ENCODE peak calls at places on chromosomes 2 and 18, in seven cellular contexts. One of them, this sample, is unnamed.

GRCh38 chr18:23732439-23732838 is 43.2 kb downstream of the LAMA3 start:
- DNase-seq in tibial artery: no peak
- DNase-seq in GM13977: no peak
- DNase-seq in brain microvascular endothelial cell: no peak
- DNase-seq in GM23338: no peak
- DNase-seq in lower lobe of right lung: no peak
- DNase-seq in PC-3: no peak
- DNase-seq in this sample: no peak

GRCh38 chr2:130972410-130972809 is 120.8 kb downstream of the FAM168B start:
- DNase-seq in tibial artery: no peak
- DNase-seq in GM13977: no peak
- DNase-seq in lower lobe of right lung: no peak
- DNase-seq in brain microvascular endothelial cell: no peak
- DNase-seq in GM23338: no peak
- DNase-seq in PC-3: peak
- DNase-seq in this sample: no peak

GRCh38 chr18:78882585-78882984 is 97.0 kb upstream of the SALL3 start:
- DNase-seq in GM13977: no peak
- DNase-seq in brain microvascular endothelial cell: no peak
- DNase-seq in lower lobe of right lung: no peak
- DNase-seq in PC-3: no peak
- DNase-seq in GM23338: no peak
- DNase-seq in tibial artery: no peak
- DNase-seq in this sample: no peak

GRCh38 chr2:70498054-70498453 is 55.6 kb downstream of the TGFA start:
- DNase-seq in brain microvascular endothelial cell: no peak
- DNase-seq in PC-3: peak
- DNase-seq in tibial artery: no peak
- DNase-seq in lower lobe of right lung: no peak
- DNase-seq in GM13977: no peak
- DNase-seq in GM23338: peak
- DNase-seq in this sample: no peak

GRCh38 chr2:208466133-208466919 is 59.7 kb downstream of the PTH2R start:
- DNase-seq in PC-3: peak
- DNase-seq in tibial artery: no peak
- DNase-seq in brain microvascular endothelial cell: peak
- DNase-seq in lower lobe of right lung: no peak
- DNase-seq in GM13977: peak
- DNase-seq in GM23338: peak
- DNase-seq in this sample: no peak

GRCh38 chr2:113894156-113894743 is 4.4 kb downstream of the ACTR3 start:
- DNase-seq in brain microvascular endothelial cell: peak
- DNase-seq in lower lobe of right lung: no peak
- DNase-seq in PC-3: peak
- DNase-seq in tibial artery: no peak
- DNase-seq in GM23338: peak
- DNase-seq in GM13977: no peak
- DNase-seq in this sample: no peak

GRCh38 chr2:104866883-104867350 is 13.0 kb downstream of the POU3F3 start:
- DNase-seq in brain microvascular endothelial cell: no peak
- DNase-seq in GM23338: peak
- DNase-seq in lower lobe of right lung: no peak
- DNase-seq in PC-3: no peak
- DNase-seq in tibial artery: no peak
- DNase-seq in GM13977: peak
- DNase-seq in this sample: no peak

GRCh38 chr2:80303825-80304521 is 579 bp downstream of the LRRTM1 start:
- DNase-seq in GM13977: peak
- DNase-seq in brain microvascular endothelial cell: no peak
- DNase-seq in GM23338: peak
- DNase-seq in lower lobe of right lung: no peak
- DNase-seq in tibial artery: no peak
- DNase-seq in PC-3: no peak
- DNase-seq in this sample: no peak

GRCh38 chr2:11572996-11573395 is 39.2 kb downstream of the GREB1 start:
- DNase-seq in GM13977: no peak
- DNase-seq in lower lobe of right lung: peak
- DNase-seq in PC-3: no peak
- DNase-seq in brain microvascular endothelial cell: no peak
- DNase-seq in tibial artery: no peak
- DNase-seq in GM23338: no peak
- DNase-seq in this sample: no peak

GRCh38 chr2:198282061-198282460 is 477.7 kb downstream of the PLCL1 start:
- DNase-seq in PC-3: no peak
- DNase-seq in brain microvascular endothelial cell: no peak
- DNase-seq in GM23338: no peak
- DNase-seq in lower lobe of right lung: no peak
- DNase-seq in GM13977: no peak
- DNase-seq in tibial artery: no peak
- DNase-seq in this sample: no peak

GRCh38 chr2:97011977-97012569 is 25.7 kb upstream of the FAM178B start:
- DNase-seq in lower lobe of right lung: no peak
- DNase-seq in tibial artery: no peak
- DNase-seq in PC-3: peak
- DNase-seq in GM13977: peak
- DNase-seq in GM23338: peak
- DNase-seq in brain microvascular endothelial cell: peak
- DNase-seq in this sample: no peak

GRCh38 chr2:69683170-69683971 is 39.8 kb upstream of the AAK1 start:
- DNase-seq in lower lobe of right lung: no peak
- DNase-seq in brain microvascular endothelial cell: peak
- DNase-seq in PC-3: peak
- DNase-seq in GM23338: no peak
- DNase-seq in tibial artery: no peak
- DNase-seq in GM13977: no peak
- DNase-seq in this sample: no peak

GRCh38 chr2:211982162-211982561 is 556.4 kb downstream of the ERBB4 start:
- DNase-seq in tibial artery: no peak
- DNase-seq in PC-3: no peak
- DNase-seq in GM23338: no peak
- DNase-seq in lower lobe of right lung: no peak
- DNase-seq in brain microvascular endothelial cell: no peak
- DNase-seq in GM13977: no peak
- DNase-seq in this sample: no peak

GRCh38 chr18:59266019-59266369 is 7.3 kb downstream of the RAX start:
- DNase-seq in lower lobe of right lung: no peak
- DNase-seq in GM23338: peak
- DNase-seq in brain microvascular endothelial cell: no peak
- DNase-seq in PC-3: no peak
- DNase-seq in tibial artery: no peak
- DNase-seq in GM13977: no peak
- DNase-seq in this sample: no peak

GRCh38 chr2:46024146-46024779 is 272.9 kb upstream of the EPAS1 start:
- DNase-seq in PC-3: no peak
- DNase-seq in GM13977: no peak
- DNase-seq in GM23338: no peak
- DNase-seq in brain microvascular endothelial cell: no peak
- DNase-seq in tibial artery: no peak
- DNase-seq in lower lobe of right lung: no peak
- DNase-seq in this sample: no peak

GRCh38 chr2:240557101-240557751 is 562 bp downstream of the ANKMY1 start:
- DNase-seq in PC-3: no peak
- DNase-seq in GM23338: peak
- DNase-seq in brain microvascular endothelial cell: no peak
- DNase-seq in tibial artery: no peak
- DNase-seq in lower lobe of right lung: peak
- DNase-seq in GM13977: no peak
- DNase-seq in this sample: no peak

GRCh38 chr2:216006164-216006663 is 7.1 kb downstream of the MREG start:
- DNase-seq in PC-3: peak
- DNase-seq in lower lobe of right lung: peak
- DNase-seq in brain microvascular endothelial cell: peak
- DNase-seq in tibial artery: no peak
- DNase-seq in GM13977: no peak
- DNase-seq in GM23338: peak
- DNase-seq in this sample: no peak

GRCh38 chr2:224023188-224023587 is 15.9 kb downstream of the SERPINE2 start:
- DNase-seq in PC-3: peak
- DNase-seq in lower lobe of right lung: no peak
- DNase-seq in brain microvascular endothelial cell: peak
- DNase-seq in tibial artery: no peak
- DNase-seq in GM23338: no peak
- DNase-seq in GM13977: no peak
- DNase-seq in this sample: no peak

GRCh38 chr2:127786048-127786809 is 24.7 kb downstream of the WDR33 start:
- DNase-seq in tibial artery: no peak
- DNase-seq in brain microvascular endothelial cell: no peak
- DNase-seq in GM23338: no peak
- DNase-seq in lower lobe of right lung: no peak
- DNase-seq in PC-3: no peak
- DNase-seq in GM13977: no peak
- DNase-seq in this sample: no peak

DNA sequence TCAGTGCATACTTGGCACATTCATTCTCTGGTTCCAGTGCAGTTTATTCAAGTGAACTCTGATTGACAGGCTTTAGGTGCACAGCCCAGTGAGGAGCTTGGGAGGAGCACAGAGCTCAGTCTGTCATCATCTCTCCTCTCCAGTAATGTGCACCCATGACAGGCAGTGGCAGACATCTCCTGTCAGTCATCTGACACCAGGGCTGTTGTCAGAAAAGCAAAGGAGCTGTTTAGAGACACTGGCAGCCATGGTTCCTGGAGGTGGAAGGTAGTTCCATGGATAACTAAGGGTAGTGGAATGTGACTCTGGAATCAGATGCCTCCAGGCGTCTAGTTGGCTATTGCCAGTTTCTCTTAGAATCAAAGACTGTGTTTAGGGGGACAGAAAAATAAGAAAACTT is 308.8 kb downstream of the DCDC2C start:
- DNase-seq in brain microvascular endothelial cell: no peak
- DNase-seq in PC-3: no peak
- DNase-seq in GM13977: no peak
- DNase-seq in lower lobe of right lung: no peak
- DNase-seq in GM23338: no peak
- DNase-seq in tibial artery: no peak
- DNase-seq in this sample: no peak
- TF ChIP-seq CTCF in brain microvascular endothelial cell: no peak
- TF ChIP-seq CTCF in PC-3: no peak
- TF ChIP-seq CTCF in GM13977: no peak
- TF ChIP-seq CTCF in lower lobe of right lung: no peak
- TF ChIP-seq CTCF in GM23338: no peak
- TF ChIP-seq CTCF in tibial artery: no peak
- TF ChIP-seq CTCF in this sample: no peak

DNA sequence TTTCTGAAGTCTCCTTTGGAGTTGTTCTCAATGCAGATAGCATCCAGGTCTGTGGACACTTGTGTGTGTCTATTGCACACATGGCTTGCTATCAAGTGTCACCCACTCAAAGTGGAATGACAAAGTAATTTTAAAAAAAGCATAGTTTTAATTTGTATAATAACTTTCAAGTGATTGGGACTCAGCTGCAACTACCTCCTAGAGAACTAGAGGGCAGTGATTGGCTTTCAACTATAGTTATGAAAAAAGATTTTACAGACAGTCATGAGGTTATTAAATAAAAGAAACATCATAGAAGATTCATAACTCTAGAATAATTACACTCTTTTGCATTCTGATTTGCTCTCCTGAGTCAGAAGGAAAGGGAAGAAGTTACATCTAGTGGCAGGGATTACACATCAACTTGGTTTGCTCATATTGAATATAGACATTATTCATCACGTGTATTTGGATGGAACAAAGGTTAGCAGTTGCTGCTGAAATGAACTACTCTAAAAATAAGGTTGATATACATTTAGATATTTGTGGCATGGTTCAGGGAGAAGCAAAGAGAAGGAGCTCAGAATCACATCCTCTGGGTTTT is 4.7 kb downstream of the GPR39 start:
- DNase-seq in GM23338: no peak
- DNase-seq in brain microvascular endothelial cell: no peak
- DNase-seq in lower lobe of right lung: no peak
- DNase-seq in GM13977: no peak
- DNase-seq in tibial artery: no peak
- DNase-seq in PC-3: peak
- DNase-seq in this sample: no peak
- TF ChIP-seq CTCF in GM23338: no peak
- TF ChIP-seq CTCF in brain microvascular endothelial cell: peak
- TF ChIP-seq CTCF in lower lobe of right lung: no peak
- TF ChIP-seq CTCF in GM13977: no peak
- TF ChIP-seq CTCF in tibial artery: no peak
- TF ChIP-seq CTCF in PC-3: peak
- TF ChIP-seq CTCF in this sample: no peak

DNA sequence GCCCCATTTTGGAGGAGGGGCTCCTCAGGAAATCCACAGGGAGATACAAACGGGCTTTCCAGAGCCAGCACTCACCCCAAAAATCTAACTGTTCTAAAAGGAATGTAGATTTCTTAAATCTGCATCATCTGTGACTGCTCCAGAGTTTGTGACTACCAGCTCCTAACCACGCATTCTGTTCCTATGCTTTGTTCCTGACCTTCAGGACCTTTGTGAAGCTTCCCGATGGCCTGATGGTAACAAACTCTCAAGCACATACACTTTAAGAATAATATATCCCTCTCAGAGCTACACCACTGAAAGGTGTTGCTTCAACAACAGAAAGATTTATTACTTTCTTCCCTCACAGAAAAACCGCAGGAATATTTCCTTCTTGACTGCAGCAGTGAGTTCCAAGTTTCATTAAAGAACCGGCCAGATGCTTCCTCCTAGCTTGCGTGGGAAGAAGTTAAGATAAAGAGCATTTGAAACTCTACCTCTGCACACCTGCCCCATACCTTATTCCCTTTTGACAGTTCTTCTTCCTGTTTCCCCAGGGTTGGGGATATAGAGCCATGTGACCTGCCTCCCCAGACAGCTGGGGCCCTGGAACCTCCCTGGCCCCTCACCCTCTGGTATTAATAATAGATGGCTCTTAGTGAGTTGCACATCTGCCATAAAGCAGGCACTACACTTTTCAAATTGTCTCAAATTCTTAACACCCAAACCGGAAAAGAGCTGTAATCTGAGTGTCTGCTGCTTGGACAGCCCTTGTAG is 40.2 kb upstream of the EML4 start:
- DNase-seq in tibial artery: no peak
- DNase-seq in brain microvascular endothelial cell: no peak
- DNase-seq in GM23338: no peak
- DNase-seq in GM13977: no peak
- DNase-seq in lower lobe of right lung: no peak
- DNase-seq in PC-3: no peak
- DNase-seq in this sample: no peak
- TF ChIP-seq CTCF in tibial artery: no peak
- TF ChIP-seq CTCF in brain microvascular endothelial cell: no peak
- TF ChIP-seq CTCF in GM23338: no peak
- TF ChIP-seq CTCF in GM13977: no peak
- TF ChIP-seq CTCF in lower lobe of right lung: no peak
- TF ChIP-seq CTCF in PC-3: no peak
- TF ChIP-seq CTCF in this sample: no peak

DNA sequence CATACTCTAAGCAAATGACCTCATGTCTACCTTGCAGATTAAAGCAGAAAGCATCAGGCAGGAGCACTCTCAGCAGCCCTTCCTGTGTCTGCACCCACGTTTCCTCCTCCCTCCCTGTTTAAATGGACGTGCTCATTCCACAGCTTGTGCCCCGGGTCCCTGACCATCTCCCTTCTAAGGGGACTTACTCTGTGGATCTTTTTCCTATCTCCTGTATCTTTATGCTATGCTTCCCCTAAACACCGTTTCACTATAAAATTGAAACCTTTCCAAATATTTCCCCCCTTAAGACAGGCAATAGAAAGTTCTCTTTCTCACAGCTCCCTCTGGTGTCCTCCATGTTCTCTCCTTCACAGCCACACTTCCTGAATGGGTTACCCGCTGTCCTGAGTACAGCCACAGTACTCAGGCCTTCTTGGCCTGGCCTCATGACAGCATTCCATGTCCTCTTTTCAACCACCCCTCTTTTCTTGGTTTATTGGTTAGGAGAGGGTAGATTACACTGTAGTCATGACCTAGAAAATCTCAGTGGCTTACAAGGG is 41.1 kb downstream of the TMEM185B start:
- DNase-seq in GM13977: no peak
- DNase-seq in GM23338: no peak
- DNase-seq in brain microvascular endothelial cell: no peak
- DNase-seq in tibial artery: no peak
- DNase-seq in lower lobe of right lung: no peak
- DNase-seq in PC-3: no peak
- DNase-seq in this sample: no peak
- TF ChIP-seq CTCF in GM13977: peak
- TF ChIP-seq CTCF in GM23338: peak
- TF ChIP-seq CTCF in brain microvascular endothelial cell: peak
- TF ChIP-seq CTCF in tibial artery: no peak
- TF ChIP-seq CTCF in lower lobe of right lung: no peak
- TF ChIP-seq CTCF in PC-3: no peak
- TF ChIP-seq CTCF in this sample: no peak

This sample was measured in omental fat pad.